ENCODE peak calls at places on chromosomes 3 and 15, in six cellular contexts. L is globus pallidus; A is T-helper 17 cell; C is IMR-90; D is activated naive CD8-positive, alpha-beta T cell treated with anti-CD3 and anti-CD28 coated beads for 36 hours; J is stimulated activated CD4-positive, alpha-beta T cell treated with anti-CD3 and anti-CD28 coated beads, Interleukin-15, amount 100 ng/mL, for 48 hours. T is an unnamed sample.

GRCh38 chr3:143207338-143207961 is 87.9 kb downstream of the CHST2 start:
- DNase-seq in L (no peak), A (no peak), C (peak; percentile 67), D (peak; percentile 26), J (no peak), T (no peak)

GRCh38 chr15:25180606-25181289 is 226.0 kb downstream of the SNRPN start:
- DNase-seq in L (no peak), A (peak; percentile 4), C (no peak), D (no peak), J (no peak), T (peak; percentile 5)

GRCh38 chr15:68230157-68231100 is 901 bp upstream of the CLN6 start:
- DNase-seq in L (no peak), A (no peak), C (peak; percentile 10), D (no peak), J (no peak), T (no peak)

GRCh38 chr15:48800811-48801460 is 9.9 kb downstream of the CEP152 start:
- DNase-seq in L (peak; percentile 57), A (no peak), C (peak; percentile 43), D (no peak), J (no peak), T (no peak)

GRCh38 chr3:44355634-44356033 is 17.1 kb downstream of the TCAIM start:
- DNase-seq in L (no peak), A (no peak), C (peak; percentile 91), D (no peak), J (no peak), T (no peak)

GRCh38 chr15:93109370-93110105 is 20.5 kb upstream of the RGMA start:
- DNase-seq in L (no peak), A (no peak), C (no peak), D (no peak), J (no peak), T (peak; percentile 57)

GRCh38 chr3:57434041-57434440 is 110.1 kb downstream of the DNAH12 start:
- DNase-seq in L (peak; percentile 4), A (no peak), C (peak; percentile 28), D (no peak), J (no peak), T (no peak)

GRCh38 chr3:185420762-185421161 is 57.8 kb downstream of the MAP3K13 start:
- DNase-seq in L (no peak), A (no peak), C (no peak), D (no peak), J (no peak), T (no peak)

GRCh38 chr3:14460342-14461005 is 58.1 kb downstream of the SLC6A6 start:
- DNase-seq in L (peak; percentile 91), A (no peak), C (peak; percentile 93), D (no peak), J (no peak), T (no peak)

GRCh38 chr3:481680-482079 is 285.1 kb downstream of the CHL1 start:
- DNase-seq in L (no peak), A (no peak), C (no peak), D (no peak), J (no peak), T (no peak)

GRCh38 chr15:39124925-39125625 is 455.8 kb upstream of the THBS1 start:
- DNase-seq in L (no peak), A (no peak), C (peak; percentile 68), D (no peak), J (no peak), T (no peak)

GRCh38 chr3:11384074-11384473 is 111.9 kb downstream of the ATG7 start:
- DNase-seq in L (no peak), A (no peak), C (no peak), D (no peak), J (no peak), T (no peak)

T was measured in WTC11.